ENCODE peak calls at places on chromosomes 6 and 20, in four cellular contexts. W is HepG2, Q is GM12878, L is WTC11. H is an unnamed sample.

GRCh38 chr20:43583982-43584432 is 6.7 kb upstream of the IFT52 start:
- DNase-seq in W (peak), Q (no peak), L (no peak), H (peak)

GRCh38 chr20:1623501-1624250 is 3.9 kb upstream of the SIRPB1 start:
- DNase-seq in W (no peak), Q (no peak), L (no peak), H (no peak)

GRCh38 chr6:12241493-12242214 is 48.5 kb upstream of the EDN1 start:
- DNase-seq in W (no peak), Q (no peak), L (no peak), H (no peak)

GRCh38 chr6:121573466-121573865 is 138.0 kb downstream of the GJA1 start:
- DNase-seq in W (no peak), Q (no peak), L (no peak), H (no peak)

GRCh38 chr6:111810321-111811235 is 62.7 kb downstream of the FYN start:
- DNase-seq in W (no peak), Q (no peak), L (no peak), H (no peak)

GRCh38 chr20:20017852-20018245 is 687 bp downstream of the NAA20 start:
- DNase-seq in W (peak), Q (no peak), L (no peak), H (no peak)

GRCh38 chr20:25065625-25066338 is 7.8 kb upstream of the ACSS1 start:
- DNase-seq in W (peak), Q (peak), L (peak), H (peak)

GRCh38 chr20:60117040-60117439 is 158.8 kb downstream of the CDH26 start:
- DNase-seq in W (no peak), Q (no peak), L (no peak), H (no peak)

GRCh38 chr6:160132776-160133338 is 11.2 kb downstream of the SLC22A1 start:
- DNase-seq in W (no peak), Q (no peak), L (no peak), H (no peak)

GRCh38 chr20:47922280-47922675 is 137.0 kb upstream of the SULF2 start:
- DNase-seq in W (peak), Q (no peak), L (no peak), H (no peak)

GRCh38 chr20:38434310-38434741 is 802 bp downstream of the SNHG17 start:
- DNase-seq in W (no peak), Q (no peak), L (no peak), H (no peak)

GRCh38 chr6:170222498-170223471 is 68.1 kb downstream of the DLL1 start:
- DNase-seq in W (no peak), Q (no peak), L (no peak), H (no peak)

GRCh38 chr6:170221753-170222400 is 69.0 kb downstream of the DLL1 start:
- DNase-seq in W (no peak), Q (no peak), L (no peak), H (no peak)

GRCh38 chr6:170224694-170225660 is 65.9 kb downstream of the DLL1 start:
- DNase-seq in W (no peak), Q (no peak), L (no peak), H (no peak)

GRCh38 chr6:170225852-170226417 is 64.9 kb downstream of the DLL1 start:
- DNase-seq in W (no peak), Q (no peak), L (no peak), H (no peak)

DNA sequence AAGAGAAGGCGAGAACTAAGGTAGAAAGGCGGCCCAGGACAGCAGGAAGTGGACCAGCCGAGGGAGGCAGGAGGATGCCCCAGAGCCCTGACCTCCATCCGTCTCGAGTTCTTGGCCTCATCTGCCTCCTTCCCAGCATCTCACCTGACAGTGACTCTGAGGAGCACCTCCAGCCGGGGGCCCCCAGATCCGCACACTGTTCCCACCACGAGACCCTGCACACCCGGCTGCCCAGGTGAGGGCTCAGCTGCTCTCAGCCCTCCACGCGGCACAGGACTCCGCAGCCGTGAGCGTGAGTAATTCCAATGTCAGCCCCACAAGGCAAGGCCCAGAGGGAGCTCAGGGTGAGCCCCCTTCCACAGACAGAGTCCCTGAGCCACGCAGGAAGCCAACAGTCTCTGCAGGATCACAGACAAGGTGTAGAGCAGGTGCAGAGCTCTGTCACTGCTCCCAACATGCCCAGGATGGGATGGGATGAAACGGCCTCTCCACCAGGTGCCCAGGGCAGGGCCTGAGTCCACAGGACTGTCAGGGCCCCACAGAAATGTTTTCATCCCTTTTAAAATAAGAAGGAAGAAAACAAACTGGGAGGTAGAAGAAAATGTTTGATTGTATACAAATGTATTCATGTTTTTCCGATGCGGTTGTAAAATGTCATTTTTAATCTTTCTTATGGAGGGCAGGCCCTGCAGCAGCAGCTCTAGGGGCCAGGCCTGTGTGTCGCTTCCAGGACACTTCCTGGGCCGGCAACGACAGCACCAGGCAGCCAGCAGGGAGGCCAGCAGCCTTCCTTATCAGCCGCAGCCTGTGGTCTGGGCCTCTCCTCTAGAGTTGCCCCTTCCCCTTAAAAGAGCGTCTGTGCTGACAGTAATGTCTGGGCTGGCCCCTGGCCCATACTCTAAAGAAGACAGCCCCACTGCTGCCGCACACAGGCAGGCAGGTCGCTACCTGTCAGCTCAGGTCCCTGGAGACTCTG is 66.9 kb downstream of the DLL1 start:
- DNase-seq in W (no peak), Q (no peak), L (no peak), H (no peak)
- TF ChIP-seq TCF7 in W (no peak), Q (no peak), L (no peak), H (no peak)

DNA sequence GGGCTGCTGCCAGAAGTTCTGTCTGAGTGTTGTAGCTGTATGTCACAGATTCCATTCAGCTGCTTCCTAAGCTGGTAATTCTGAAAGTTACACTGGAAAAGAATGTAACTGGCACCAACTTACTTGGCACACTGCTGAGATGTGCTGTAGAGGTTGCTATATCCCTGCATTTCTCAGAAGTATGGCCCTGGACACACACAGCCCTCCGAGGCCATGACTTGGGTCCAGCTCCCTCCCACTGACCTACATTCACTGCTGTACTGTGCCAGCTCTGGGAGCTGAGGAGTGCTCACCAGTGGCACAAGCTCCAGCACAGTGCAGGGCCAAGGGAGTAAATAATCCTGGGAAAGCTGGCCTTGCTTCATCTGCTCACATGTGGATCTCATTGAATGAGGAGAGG is 25.8 kb upstream of the TMEM217 start:
- DNase-seq in W (no peak), Q (no peak), L (no peak), H (no peak)
- TF ChIP-seq TCF7 in W (no peak), Q (no peak), L (no peak), H (no peak)

GRCh38 chr6:50145125-50145524 is 95.4 kb upstream of the DEFB112 start:
- DNase-seq in W (peak), Q (no peak), L (no peak), H (peak)
- TF ChIP-seq TCF7 in W (no peak), Q (no peak), L (no peak), H (no peak)

GRCh38 chr6:167420858-167421766 is 96.2 kb downstream of the TTLL2 start:
- DNase-seq in W (peak), Q (no peak), L (no peak), H (peak)
- TF ChIP-seq TCF7 in W (no peak), Q (no peak), L (no peak), H (no peak)

GRCh38 chr6:90484903-90485302 is 102.0 kb downstream of the MAP3K7 start:
- DNase-seq in W (no peak), Q (no peak), L (no peak), H (no peak)
- TF ChIP-seq TCF7 in W (no peak), Q (no peak), L (no peak), H (no peak)

GRCh38 chr6:81704700-81705099 is 47.8 kb downstream of the TENT5A start:
- DNase-seq in W (no peak), Q (no peak), L (no peak), H (no peak)

GRCh38 chr6:81713205-81713604 is 39.3 kb downstream of the TENT5A start:
- DNase-seq in W (no peak), Q (no peak), L (no peak), H (no peak)

DNA sequence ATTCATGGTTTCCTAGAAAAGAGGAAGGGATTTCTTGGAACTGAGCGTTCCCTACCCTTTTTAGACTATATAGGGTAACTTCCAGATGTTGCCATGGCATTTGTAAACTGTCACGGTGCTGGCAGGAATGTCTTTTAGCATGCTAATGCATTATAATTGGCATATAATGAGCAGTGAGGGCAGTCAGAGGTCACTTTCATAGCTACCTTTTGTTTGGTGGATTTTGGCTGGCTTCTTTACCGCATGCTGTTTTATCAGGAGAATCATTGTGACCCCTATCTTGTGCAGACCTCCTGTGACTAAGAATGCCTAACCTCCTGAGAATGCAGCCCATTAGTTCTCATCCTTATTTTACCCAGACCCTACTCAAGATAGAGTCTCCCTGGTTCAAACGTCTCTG is 44.2 kb downstream of the TENT5A start:
- DNase-seq in W (no peak), Q (no peak), L (no peak), H (no peak)
- TF ChIP-seq TCF7 in W (no peak), Q (no peak), L (no peak), H (no peak)

GRCh38 chr20:10774357-10774943 is 100.7 kb upstream of the JAG1 start:
- DNase-seq in W (no peak), Q (no peak), L (no peak), H (no peak)
- TF ChIP-seq TCF7 in W (no peak), Q (no peak), L (no peak), H (no peak)

GRCh38 chr6:15441215-15441868 is 195.5 kb downstream of the JARID2 start:
- DNase-seq in W (peak), Q (no peak), L (peak), H (peak)
- TF ChIP-seq TCF7 in W (no peak), Q (no peak), L (no peak), H (no peak)

GRCh38 chr20:9294081-9294480 is 220.3 kb upstream of the LAMP5 start:
- DNase-seq in W (no peak), Q (no peak), L (no peak), H (no peak)
- TF ChIP-seq TCF7 in W (no peak), Q (peak), L (no peak), H (no peak)